ENCODE peak calls at places on chromosomes 1 and 21, in six cellular contexts. Y, J, I, D, G and P are unnamed samples. For H3K36me3, the result is how much of the 10 kb centered on the place peaks cover.

GRCh38 chr1:101260531-101260930 is 23.7 kb downstream of the S1PR1 start:
- DNase-seq in I (no peak), Y (no peak), J (no peak), G (peak), D (no peak), P (no peak)

GRCh38 chr1:164765557-164765956 is 206.6 kb downstream of the PBX1 start:
- DNase-seq in D (no peak), Y (no peak), J (no peak), I (no peak), G (peak), P (no peak)

GRCh38 chr1:207815913-207816312 is 64.1 kb downstream of the CD46 start:
- DNase-seq in Y (no peak), G (peak), I (no peak), D (no peak), J (no peak), P (no peak)

GRCh38 chr1:245748246-245748645 is 593.5 kb downstream of the KIF26B start:
- DNase-seq in J (no peak), D (no peak), Y (no peak), I (no peak), G (no peak), P (no peak)

GRCh38 chr1:226479432-226479831 is 69.1 kb upstream of the STUM start:
- DNase-seq in J (no peak), G (no peak), D (no peak), Y (no peak), I (no peak), P (no peak)

GRCh38 chr1:25879675-25880074 is 4.2 kb upstream of the PAQR7 start:
- DNase-seq in G (no peak), Y (no peak), J (no peak), D (no peak), I (no peak), P (no peak)

GRCh38 chr1:155218854-155219591 is 10.5 kb downstream of the MTX1 start:
- DNase-seq in G (peak), Y (no peak), J (peak), D (peak), I (peak), P (no peak)

GRCh38 chr1:154186177-154186576 is 5.7 kb downstream of the TPM3 start:
- DNase-seq in G (peak), I (peak), J (peak), Y (no peak), D (peak), P (peak)

GRCh38 chr1:23743287-23744052 is at the start of gene ELOA:
- DNase-seq in D (peak), J (peak), Y (peak), G (peak), I (peak), P (peak)

GRCh38 chr21:44836666-44837471 is 19.0 kb upstream of the SUMO3 start:
- DNase-seq in J (no peak), I (no peak), Y (no peak), D (peak), G (no peak), P (no peak)

GRCh38 chr1:87392241-87393192 is 63.8 kb downstream of the LMO4 start:
- DNase-seq in J (no peak), G (peak), D (no peak), Y (no peak), I (no peak), P (no peak)

GRCh38 chr1:243287652-243288051 is 31.8 kb downstream of the SDCCAG8 start:
- DNase-seq in D (no peak), Y (no peak), J (no peak), I (no peak), G (peak), P (no peak)

GRCh38 chr1:235068155-235069121 is 60.2 kb downstream of the TOMM20 start:
- DNase-seq in I (peak), D (no peak), G (peak), Y (no peak), J (no peak), P (no peak)

GRCh38 chr1:11316701-11317100 is 43.7 kb downstream of the UBIAD1 start:
- DNase-seq in I (no peak), Y (peak), D (no peak), G (no peak), J (no peak), P (no peak)

GRCh38 chr1:118485757-118486156 is 300.7 kb upstream of the SPAG17 start:
- DNase-seq in J (no peak), I (no peak), Y (no peak), D (no peak), G (no peak), P (no peak)

GRCh38 chr1:93864175-93864574 is 14.8 kb downstream of the DNTTIP2 start:
- DNase-seq in Y (no peak), I (no peak), D (no peak), G (no peak), J (no peak), P (no peak)

GRCh38 chr1:93874025-93874651 is 4.9 kb downstream of the DNTTIP2 start:
- DNase-seq in G (peak), Y (no peak), D (peak), J (no peak), I (no peak), P (peak)

GRCh38 chr1:93865253-93865652 is 13.8 kb downstream of the DNTTIP2 start:
- DNase-seq in G (peak), Y (no peak), I (no peak), D (no peak), J (no peak), P (no peak)

GRCh38 chr1:93871356-93871755 is 7.7 kb downstream of the DNTTIP2 start:
- DNase-seq in J (no peak), I (no peak), Y (no peak), G (no peak), D (no peak), P (no peak)

DNA sequence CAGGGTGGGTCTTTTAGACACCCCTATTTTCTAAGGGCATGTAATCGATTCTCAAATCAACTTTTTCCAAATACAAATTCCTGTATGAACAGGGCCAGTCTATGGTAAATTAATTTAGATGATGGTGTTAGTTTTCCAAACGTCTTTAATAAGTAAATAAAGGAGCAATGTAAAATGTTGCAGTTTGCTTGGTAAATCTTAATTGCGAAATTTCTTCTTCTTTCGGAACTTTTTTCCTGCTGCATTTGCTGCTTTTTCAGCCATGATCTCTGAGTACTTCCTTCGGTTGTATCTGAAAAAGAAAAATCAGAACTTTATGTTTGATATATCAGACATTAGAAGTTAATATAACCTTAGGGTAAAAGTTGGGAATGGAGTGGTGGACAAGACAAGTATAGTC is 9.4 kb downstream of the DNTTIP2 start:
- DNase-seq in Y (no peak), D (no peak), I (no peak), J (no peak), G (no peak), P (no peak)
- H3K36me3 ChIP-seq in Y (half or more), D (under half), I (under half), J (under half), G (under half), P (half or more)

GRCh38 chr1:192807221-192807967 is 1.4 kb upstream of the RGS2 start:
- DNase-seq in D (no peak), I (no peak), G (peak), J (no peak), Y (no peak), P (no peak)
- H3K4me3 ChIP-seq in D (no peak), I (no peak), G (no peak), J (peak), Y (peak), P (peak)

GRCh38 chr21:33419538-33420123 is 16.4 kb downstream of the IFNGR2 start:
- DNase-seq in G (peak), I (no peak), J (no peak), D (no peak), Y (no peak), P (no peak)
- H3K36me3 ChIP-seq in G (under half), I (under half), J (under half), D (under half), Y (half or more), P (half or more)

DNA sequence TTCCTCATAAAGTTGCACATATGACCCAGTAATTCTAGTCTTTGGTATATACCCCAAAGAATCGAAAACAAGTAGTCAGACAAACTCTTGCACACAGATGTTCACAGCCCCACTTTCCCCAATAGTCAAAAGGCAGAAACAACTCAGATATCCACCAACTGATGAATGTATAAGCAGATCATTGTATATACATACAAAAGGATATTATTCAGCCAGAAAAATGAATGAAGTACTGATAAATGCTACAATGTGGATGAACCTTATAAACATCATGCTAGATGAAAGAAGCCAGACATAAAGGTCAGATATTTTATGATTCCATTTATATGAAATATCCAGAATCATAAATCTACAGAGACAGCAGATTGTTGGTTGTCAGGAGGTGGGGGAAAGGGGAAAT is 27.3 kb downstream of the SHCBP1L start:
- DNase-seq in D (no peak), J (no peak), G (no peak), Y (no peak), I (no peak), P (no peak)
- H3K4me3 ChIP-seq in D (no peak), J (no peak), G (no peak), Y (no peak), I (no peak), P (no peak)

GRCh38 chr1:33341190-33341589 is 20.3 kb upstream of the A3GALT2 start:
- DNase-seq in Y (no peak), I (no peak), D (no peak), G (no peak), J (no peak), P (no peak)
- H3K36me3 ChIP-seq in Y (under half), I (under half), D (under half), G (under half), J (under half), P (under half)